ENCODE peak calls at places on chromosomes 1 and 21, in four cellular contexts. One of them, this sample, is unnamed.
A peak's percentile ranks its signal among the peaks of the same experiment; 100 is the strongest.

GRCh38 chr1:212035123-212035834 is at the start of the genes DTL and INTS7:
- DNase-seq in transverse colon: peak; percentile 99
- DNase-seq in esophagus squamous epithelium: peak; percentile 94
- DNase-seq in upper lobe of left lung: peak; percentile 95
- DNase-seq in this sample: peak; percentile 93

GRCh38 chr1:164565356-164565755 is 6.4 kb downstream of the PBX1 start:
- DNase-seq in esophagus squamous epithelium: no peak
- DNase-seq in upper lobe of left lung: no peak
- DNase-seq in transverse colon: no peak
- DNase-seq in this sample: no peak

GRCh38 chr1:62288224-62288623 is 31.0 kb downstream of the KANK4 start:
- DNase-seq in esophagus squamous epithelium: no peak
- DNase-seq in upper lobe of left lung: no peak
- DNase-seq in transverse colon: no peak
- DNase-seq in this sample: no peak

GRCh38 chr1:202622388-202622787 is 87.9 kb downstream of the SYT2 start:
- DNase-seq in upper lobe of left lung: no peak
- DNase-seq in transverse colon: no peak
- DNase-seq in esophagus squamous epithelium: no peak
- DNase-seq in this sample: no peak

GRCh38 chr1:241356519-241357365 is at the start of gene RGS7:
- DNase-seq in esophagus squamous epithelium: no peak
- DNase-seq in transverse colon: peak; percentile 20
- DNase-seq in upper lobe of left lung: peak; percentile 89
- DNase-seq in this sample: peak; percentile 33

GRCh38 chr1:167328306-167328705 is 107.6 kb downstream of the POU2F1 start:
- DNase-seq in esophagus squamous epithelium: no peak
- DNase-seq in transverse colon: no peak
- DNase-seq in upper lobe of left lung: no peak
- DNase-seq in this sample: no peak

GRCh38 chr1:84365225-84366221 is 32.8 kb upstream of the DNASE2B start:
- DNase-seq in transverse colon: peak; percentile 28
- DNase-seq in esophagus squamous epithelium: no peak
- DNase-seq in upper lobe of left lung: no peak
- DNase-seq in this sample: no peak

GRCh38 chr1:206867716-206868115 is 2.3 kb downstream of the IL20 start:
- DNase-seq in esophagus squamous epithelium: no peak
- DNase-seq in upper lobe of left lung: no peak
- DNase-seq in transverse colon: no peak
- DNase-seq in this sample: no peak

GRCh38 chr1:118317836-118318614 is 133.0 kb upstream of the SPAG17 start:
- DNase-seq in transverse colon: no peak
- DNase-seq in esophagus squamous epithelium: no peak
- DNase-seq in upper lobe of left lung: no peak
- DNase-seq in this sample: no peak

DNA sequence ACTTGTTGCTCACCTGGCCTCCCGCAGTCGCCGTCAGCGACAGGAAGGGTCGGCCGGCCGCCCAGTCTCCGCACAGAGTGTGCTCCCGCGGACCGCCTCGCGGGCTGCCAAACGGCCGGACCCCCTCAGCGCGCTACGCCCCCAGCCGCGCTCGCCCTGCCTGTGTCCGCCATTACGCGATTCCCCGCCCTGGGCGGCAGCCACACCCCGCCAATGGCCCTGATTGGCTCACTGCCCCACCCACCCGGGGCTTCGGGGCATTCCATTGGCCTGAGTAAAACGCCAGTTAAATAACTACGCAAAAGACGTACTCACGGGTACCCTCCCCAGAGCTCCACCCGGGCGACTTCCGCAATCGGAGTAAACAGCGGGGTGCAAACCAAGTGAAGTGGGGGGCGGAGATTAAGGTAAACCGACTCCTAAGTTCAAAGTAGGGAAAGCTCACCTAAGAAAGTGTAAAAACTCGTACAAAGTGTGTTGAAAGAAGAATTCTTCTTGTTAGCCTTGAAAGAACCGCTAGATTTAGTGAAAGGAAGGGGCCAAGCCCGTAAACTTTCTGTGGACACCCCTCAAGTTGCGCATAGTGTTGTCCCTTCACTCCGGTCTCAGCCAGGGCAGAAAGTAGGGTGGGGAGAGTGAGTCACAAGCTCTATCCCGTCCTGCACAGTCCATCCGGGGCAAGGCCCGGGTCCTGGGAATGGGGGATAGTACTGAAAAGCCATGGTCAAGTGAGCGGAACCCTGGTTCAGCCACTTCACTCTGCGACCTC is at the start of gene WASF2:
- DNase-seq in esophagus squamous epithelium: peak; percentile 85
- DNase-seq in upper lobe of left lung: peak; percentile 97
- DNase-seq in transverse colon: peak; percentile 98
- DNase-seq in this sample: peak; percentile 94
- TF ChIP-seq CTCF in esophagus squamous epithelium: no peak
- TF ChIP-seq CTCF in upper lobe of left lung: no peak
- TF ChIP-seq CTCF in transverse colon: no peak
- TF ChIP-seq CTCF in this sample: no peak

GRCh38 chr1:30759718-30760281 is 2.2 kb upstream of the LAPTM5 start:
- DNase-seq in upper lobe of left lung: no peak
- DNase-seq in transverse colon: peak; percentile 46
- DNase-seq in esophagus squamous epithelium: no peak
- DNase-seq in this sample: no peak

GRCh38 chr1:30760596-30761311 is 3.2 kb upstream of the LAPTM5 start:
- DNase-seq in upper lobe of left lung: no peak
- DNase-seq in transverse colon: no peak
- DNase-seq in esophagus squamous epithelium: no peak
- DNase-seq in this sample: no peak

GRCh38 chr1:30762931-30763653 is 5.5 kb upstream of the LAPTM5 start:
- DNase-seq in esophagus squamous epithelium: no peak
- DNase-seq in upper lobe of left lung: no peak
- DNase-seq in transverse colon: no peak
- DNase-seq in this sample: no peak

GRCh38 chr1:30762152-30762930 is 4.8 kb upstream of the LAPTM5 start:
- DNase-seq in transverse colon: no peak
- DNase-seq in esophagus squamous epithelium: no peak
- DNase-seq in upper lobe of left lung: no peak
- DNase-seq in this sample: no peak

GRCh38 chr1:30761312-30762151 is 4.0 kb upstream of the LAPTM5 start:
- DNase-seq in upper lobe of left lung: no peak
- DNase-seq in esophagus squamous epithelium: no peak
- DNase-seq in transverse colon: no peak
- DNase-seq in this sample: no peak
- TF ChIP-seq CTCF in upper lobe of left lung: no peak
- TF ChIP-seq CTCF in esophagus squamous epithelium: no peak
- TF ChIP-seq CTCF in transverse colon: no peak
- TF ChIP-seq CTCF in this sample: no peak

DNA sequence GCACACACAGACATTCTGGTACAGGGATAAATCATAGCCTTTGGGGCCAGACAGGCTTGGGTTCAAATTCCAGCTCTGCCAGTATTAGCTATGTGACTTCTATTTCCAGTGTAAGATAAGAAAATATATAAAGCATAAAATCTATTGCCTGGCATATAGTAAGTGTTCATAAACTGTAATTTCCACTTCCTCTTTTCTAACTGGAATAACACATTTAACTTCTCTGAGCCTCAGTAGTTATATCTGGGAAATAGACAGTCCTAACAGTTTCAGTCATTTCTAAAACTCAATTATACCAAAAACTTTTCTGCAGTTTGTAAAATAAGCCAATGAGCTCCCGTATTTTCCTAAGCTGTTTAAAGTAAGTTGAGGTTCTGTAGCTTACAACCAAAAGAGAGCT is 351.4 kb downstream of the ZNF326 start:
- DNase-seq in transverse colon: no peak
- DNase-seq in esophagus squamous epithelium: no peak
- DNase-seq in upper lobe of left lung: no peak
- DNase-seq in this sample: no peak
- TF ChIP-seq CTCF in transverse colon: no peak
- TF ChIP-seq CTCF in esophagus squamous epithelium: no peak
- TF ChIP-seq CTCF in upper lobe of left lung: no peak
- TF ChIP-seq CTCF in this sample: no peak

GRCh38 chr1:237677979-237678378 is 212.7 kb downstream of the ZP4 start:
- DNase-seq in transverse colon: no peak
- DNase-seq in upper lobe of left lung: no peak
- DNase-seq in esophagus squamous epithelium: no peak
- DNase-seq in this sample: no peak
- TF ChIP-seq CTCF in transverse colon: peak; percentile 28
- TF ChIP-seq CTCF in upper lobe of left lung: no peak
- TF ChIP-seq CTCF in esophagus squamous epithelium: no peak
- TF ChIP-seq CTCF in this sample: no peak

DNA sequence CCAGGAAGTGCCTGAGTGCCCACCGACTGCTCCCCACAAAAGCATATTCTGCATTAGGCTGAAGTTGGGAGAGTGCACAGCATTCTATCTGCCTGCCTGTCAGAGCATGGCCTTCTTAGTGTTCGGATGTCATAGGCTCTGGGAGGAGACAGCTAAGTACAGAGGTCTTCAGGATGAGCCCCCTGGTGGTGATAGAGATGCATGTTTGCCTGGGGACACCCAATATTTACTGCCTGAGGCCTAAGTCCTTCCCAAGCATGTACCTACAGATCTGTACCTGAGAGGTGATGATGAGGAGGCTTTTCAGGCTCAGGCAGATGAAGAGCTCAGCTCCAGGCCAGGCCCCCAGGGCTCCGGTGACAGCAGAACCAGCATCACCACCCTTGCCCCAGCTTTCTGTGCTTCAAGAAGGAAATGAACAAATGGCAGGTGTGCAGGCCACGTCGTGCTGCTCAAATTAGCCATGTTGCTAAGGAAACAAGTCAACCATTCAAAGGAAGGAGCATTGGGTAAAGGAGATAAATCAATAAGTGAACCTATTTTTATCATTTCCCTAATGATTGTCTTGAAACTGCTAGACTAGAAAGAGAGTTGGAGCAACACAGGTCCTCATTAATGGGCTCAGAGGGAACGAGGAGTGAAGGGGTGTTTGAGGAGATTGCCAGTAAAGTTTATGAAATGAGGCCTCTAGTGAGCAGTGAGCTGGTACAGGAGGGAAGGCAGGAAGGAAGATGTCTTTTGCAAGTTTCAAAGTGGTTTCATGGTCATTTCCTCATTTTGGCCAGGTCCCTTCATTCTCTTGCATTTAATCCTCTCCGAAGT is 21.2 kb downstream of the CACNA1E start:
- DNase-seq in upper lobe of left lung: no peak
- DNase-seq in transverse colon: no peak
- DNase-seq in esophagus squamous epithelium: no peak
- DNase-seq in this sample: no peak
- TF ChIP-seq CTCF in upper lobe of left lung: peak; percentile 7
- TF ChIP-seq CTCF in transverse colon: no peak
- TF ChIP-seq CTCF in esophagus squamous epithelium: no peak
- TF ChIP-seq CTCF in this sample: no peak

DNA sequence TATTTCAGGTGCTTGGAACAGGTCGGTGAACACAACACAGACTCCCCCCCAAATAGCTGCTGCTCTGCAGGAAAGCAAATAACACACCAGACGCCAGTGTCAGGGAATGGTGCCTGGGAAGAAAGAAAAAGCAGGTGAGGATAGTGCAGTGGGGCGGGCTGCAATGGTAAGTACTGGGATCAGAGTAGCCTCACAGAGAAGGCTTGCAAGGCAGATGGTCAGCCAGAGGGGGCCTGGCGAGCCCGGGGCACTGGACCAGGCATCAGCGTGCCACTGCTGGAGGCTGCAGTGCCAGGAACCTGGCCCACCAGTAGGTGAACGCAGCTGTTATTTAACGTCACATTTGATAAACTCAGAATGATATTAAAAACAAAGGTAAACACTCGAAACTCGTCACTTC is 60.0 kb downstream of the POFUT2 start:
- DNase-seq in upper lobe of left lung: peak; percentile 58
- DNase-seq in esophagus squamous epithelium: no peak
- DNase-seq in transverse colon: no peak
- DNase-seq in this sample: no peak
- TF ChIP-seq CTCF in upper lobe of left lung: no peak
- TF ChIP-seq CTCF in esophagus squamous epithelium: no peak
- TF ChIP-seq CTCF in transverse colon: no peak
- TF ChIP-seq CTCF in this sample: no peak

GRCh38 chr1:178037510-178038253 is 56.2 kb upstream of the RASAL2 start:
- DNase-seq in upper lobe of left lung: peak; percentile 97
- DNase-seq in transverse colon: peak; percentile 88
- DNase-seq in esophagus squamous epithelium: no peak
- DNase-seq in this sample: no peak
- TF ChIP-seq CTCF in upper lobe of left lung: peak; percentile 70
- TF ChIP-seq CTCF in transverse colon: peak; percentile 78
- TF ChIP-seq CTCF in esophagus squamous epithelium: peak; percentile 47
- TF ChIP-seq CTCF in this sample: no peak

GRCh38 chr1:52365091-52365745 is 787 bp downstream of the CC2D1B start:
- DNase-seq in esophagus squamous epithelium: no peak
- DNase-seq in transverse colon: peak; percentile 66
- DNase-seq in upper lobe of left lung: no peak
- DNase-seq in this sample: no peak

GRCh38 chr1:52366517-52366827 is 467 bp upstream of the CC2D1B start:
- DNase-seq in upper lobe of left lung: no peak
- DNase-seq in esophagus squamous epithelium: no peak
- DNase-seq in transverse colon: no peak
- DNase-seq in this sample: no peak

GRCh38 chr1:52365746-52366516 is at the start of gene CC2D1B:
- DNase-seq in upper lobe of left lung: peak; percentile 100
- DNase-seq in esophagus squamous epithelium: peak; percentile 88
- DNase-seq in transverse colon: peak; percentile 99
- DNase-seq in this sample: peak; percentile 100

GRCh38 chr1:52367272-52367671 is 1.3 kb upstream of the CC2D1B start:
- DNase-seq in transverse colon: no peak
- DNase-seq in esophagus squamous epithelium: no peak
- DNase-seq in upper lobe of left lung: no peak
- DNase-seq in this sample: no peak

GRCh38 chr1:52368383-52369172 is 2.6 kb upstream of the CC2D1B start:
- DNase-seq in upper lobe of left lung: peak; percentile 90
- DNase-seq in transverse colon: peak; percentile 71
- DNase-seq in esophagus squamous epithelium: no peak
- DNase-seq in this sample: peak; percentile 50
- TF ChIP-seq CTCF in upper lobe of left lung: no peak
- TF ChIP-seq CTCF in transverse colon: no peak
- TF ChIP-seq CTCF in esophagus squamous epithelium: no peak
- TF ChIP-seq CTCF in this sample: no peak

This sample was measured in activated B cell treated with CpG ODN at 0.5 μM for 24 hours.